ENCODE peak calls at places on chromosomes 4 and X, in ten cellular contexts. F is Karpas-422, L is neural progenitor cell, W is A549, J is psoas muscle, P is ovary, B is upper lobe of left lung, N is left ventricle myocardium inferior, M is transverse colon, C is MM.1S. Y is an unnamed sample.

GRCh38 chr4:121514443-121514842 is 133.6 kb upstream of the QRFPR start:
- DNase-seq in N (no peak), L (peak), C (no peak), J (no peak), W (no peak), B (no peak), P (no peak), M (no peak), F (no peak), Y (no peak)

GRCh38 chr4:96352051-96352517 is 512.2 kb downstream of the PDHA2 start:
- DNase-seq in M (no peak), P (no peak), N (no peak), F (no peak), J (no peak), C (peak), W (no peak), L (peak), B (no peak), Y (no peak)

GRCh38 chrX:56281789-56282188 is 49.6 kb downstream of the KLF8 start:
- DNase-seq in B (no peak), N (no peak), M (no peak), C (peak), L (peak), J (no peak), P (no peak), W (peak), F (peak), Y (no peak)

GRCh38 chr4:38365748-38366310 is 298.2 kb upstream of the KLF3 start:
- DNase-seq in W (no peak), L (no peak), P (no peak), M (no peak), F (no peak), B (no peak), N (no peak), C (no peak), J (no peak), Y (no peak)

GRCh38 chr4:134470544-134470943 is 269.0 kb upstream of the PABPC4L start:
- DNase-seq in F (peak), M (peak), J (no peak), B (peak), W (no peak), P (no peak), L (peak), N (no peak), C (peak), Y (no peak)

GRCh38 chr4:173448103-173448502 is 49.2 kb upstream of the SCRG1 start:
- DNase-seq in B (no peak), J (no peak), P (peak), W (no peak), L (no peak), C (no peak), M (peak), F (no peak), N (peak), Y (no peak)

GRCh38 chrX:12865359-12865758 is 1.5 kb upstream of the TLR7 start:
- DNase-seq in J (no peak), F (no peak), B (no peak), N (no peak), L (no peak), M (no peak), C (no peak), W (no peak), P (no peak), Y (no peak)

GRCh38 chr4:145481164-145481941 is at the start of gene SMAD1:
- DNase-seq in P (peak), L (peak), C (peak), M (peak), J (peak), W (peak), B (peak), F (no peak), N (peak), Y (peak)

GRCh38 chr4:33780952-33781655 is 2463.2 kb downstream of the ARAP2 start:
- DNase-seq in C (no peak), B (no peak), M (no peak), L (no peak), N (no peak), J (no peak), F (no peak), W (peak), P (no peak), Y (no peak)

GRCh38 chrX:68504237-68504636 is 5.4 kb downstream of the YIPF6 start:
- DNase-seq in C (no peak), M (no peak), N (no peak), B (no peak), P (no peak), J (no peak), W (peak), F (no peak), L (no peak), Y (peak)

GRCh38 chrX:40573763-40574162 is 7.0 kb upstream of the ATP6AP2 start:
- DNase-seq in M (no peak), J (no peak), P (no peak), F (peak), L (no peak), B (no peak), C (peak), W (no peak), N (no peak), Y (no peak)

GRCh38 chr4:183852910-183853555 is 52.1 kb upstream of the STOX2 start:
- DNase-seq in M (no peak), L (no peak), P (no peak), F (no peak), J (no peak), W (no peak), B (no peak), N (no peak), C (no peak), Y (peak)

GRCh38 chr4:36256398-36256828 is 12.1 kb upstream of the ARAP2 start:
- DNase-seq in W (no peak), B (no peak), N (no peak), F (no peak), J (peak), M (no peak), C (no peak), P (no peak), L (no peak), Y (no peak)

GRCh38 chrX:107712231-107713204 is 63.1 kb downstream of the TSC22D3 start:
- DNase-seq in P (no peak), J (peak), N (no peak), F (peak), M (peak), W (no peak), L (no peak), B (peak), C (no peak), Y (no peak)

GRCh38 chrX:46235778-46236177 is 309.4 kb downstream of the ZNF674 start:
- DNase-seq in N (no peak), J (no peak), M (no peak), L (no peak), F (no peak), C (no peak), B (no peak), P (no peak), W (no peak), Y (no peak)

GRCh38 chrX:69218407-69218806 is 53.2 kb upstream of the PJA1 start:
- DNase-seq in N (no peak), B (no peak), W (no peak), J (no peak), P (no peak), L (no peak), F (no peak), C (no peak), M (no peak), Y (no peak)

GRCh38 chr4:15295421-15296162 is 132.2 kb upstream of the C1QTNF7 start:
- DNase-seq in P (no peak), L (no peak), F (no peak), B (no peak), J (no peak), C (no peak), M (no peak), N (no peak), W (no peak), Y (no peak)

GRCh38 chr4:9997881-9998280 is 23.4 kb downstream of the SLC2A9 start:
- DNase-seq in W (no peak), M (no peak), F (no peak), P (no peak), L (no peak), C (no peak), N (no peak), B (no peak), J (no peak), Y (no peak)

GRCh38 chr4:25756503-25756902 is 100.9 kb downstream of the SLC34A2 start:
- DNase-seq in J (no peak), W (no peak), C (no peak), F (no peak), B (no peak), N (no peak), L (peak), M (no peak), P (no peak), Y (no peak)

GRCh38 chrX:77404318-77404878 is 42.8 kb upstream of the FGF16 start:
- DNase-seq in B (no peak), F (no peak), C (no peak), J (no peak), W (no peak), L (no peak), N (no peak), P (no peak), M (no peak), Y (no peak)

GRCh38 chr4:109864134-109864533 is 16.2 kb downstream of the LRIT3 start:
- DNase-seq in B (no peak), C (no peak), J (no peak), F (no peak), N (no peak), W (no peak), L (no peak), M (no peak), P (no peak), Y (no peak)

GRCh38 chrX:73446831-73447230 is at the start of gene CDX4:
- DNase-seq in N (no peak), C (no peak), F (no peak), B (no peak), M (no peak), J (no peak), P (no peak), L (no peak), W (no peak), Y (no peak)

GRCh38 chrX:152641996-152642395 is 4.3 kb downstream of the GABRQ start:
- DNase-seq in F (peak), L (peak), N (no peak), P (no peak), W (no peak), M (no peak), J (no peak), C (no peak), B (no peak), Y (no peak)

GRCh38 chr4:7198440-7199128 is 6.2 kb downstream of the SORCS2 start:
- DNase-seq in M (no peak), J (no peak), N (no peak), L (no peak), W (no peak), B (peak), F (peak), C (no peak), P (peak), Y (no peak)

GRCh38 chr4:121307441-121308327 is 73.1 kb downstream of the QRFPR start:
- DNase-seq in B (no peak), L (peak), F (peak), W (peak), M (peak), N (no peak), J (no peak), C (peak), P (no peak), Y (peak)

GRCh38 chr4:25703731-25704388 is 48.2 kb downstream of the SLC34A2 start:
- DNase-seq in L (no peak), P (no peak), J (no peak), W (no peak), F (no peak), C (no peak), B (no peak), N (no peak), M (no peak), Y (no peak)

GRCh38 chrX:1397001-1397400 is 5.1 kb upstream of the SLC25A6 start:
- DNase-seq in N (peak), J (peak), B (no peak), P (peak), L (no peak), W (no peak), F (no peak), M (no peak), C (no peak), Y (no peak)

GRCh38 chr4:37780444-37781133 is 45.9 kb upstream of the PGM2 start:
- DNase-seq in F (no peak), P (no peak), M (peak), B (no peak), N (no peak), L (peak), W (no peak), C (peak), J (no peak), Y (no peak)

GRCh38 chr4:139986108-139986507 is 167.9 kb downstream of the MAML3 start:
- DNase-seq in L (no peak), B (no peak), P (no peak), W (no peak), F (no peak), M (no peak), J (no peak), N (no peak), C (no peak), Y (no peak)

GRCh38 chrX:110180928-110181310 is 137.0 kb downstream of the AMMECR1 start:
- DNase-seq in F (no peak), B (no peak), N (no peak), J (no peak), W (no peak), L (no peak), M (no peak), P (no peak), C (no peak), Y (no peak)

GRCh38 chr4:61336488-61336887 is 136.4 kb downstream of the ADGRL3 start:
- DNase-seq in L (peak), F (no peak), N (no peak), W (no peak), J (no peak), M (no peak), B (no peak), P (no peak), C (no peak), Y (no peak)

GRCh38 chr4:97215426-97215825 is 927.9 kb downstream of the STPG2 start:
- DNase-seq in L (peak), P (no peak), B (no peak), W (no peak), F (no peak), C (no peak), J (no peak), M (no peak), N (no peak), Y (no peak)

GRCh38 chr4:183657564-183657963 is 1.4 kb downstream of the RWDD4 start:
- DNase-seq in C (no peak), W (no peak), J (no peak), P (no peak), B (no peak), L (no peak), M (no peak), F (no peak), N (no peak), Y (no peak)

GRCh38 chr4:657338-658030 is 16.6 kb downstream of the ATP5ME start:
- DNase-seq in N (no peak), M (no peak), B (no peak), J (peak), C (no peak), W (no peak), L (peak), F (no peak), P (no peak), Y (no peak)

GRCh38 chr4:3634281-3635089 is 102.3 kb upstream of the LRPAP1 start:
- DNase-seq in B (no peak), F (no peak), J (peak), C (no peak), L (no peak), W (no peak), N (no peak), P (no peak), M (no peak), Y (no peak)

GRCh38 chrX:43949669-43950068 is 23.5 kb downstream of the NDP start:
- DNase-seq in M (peak), W (peak), C (no peak), F (peak), J (no peak), N (peak), L (peak), P (no peak), B (peak), Y (no peak)

GRCh38 chr4:187301923-187302322 is 578.3 kb upstream of the FAT1 start:
- DNase-seq in P (no peak), N (no peak), F (no peak), L (no peak), W (no peak), C (no peak), M (no peak), J (no peak), B (no peak), Y (no peak)
- H3K27ac ChIP-seq in P (no peak), N (no peak), F (no peak), L (no peak), W (no peak), C (no peak), M (no peak), J (no peak), B (no peak), Y (no peak)

DNA sequence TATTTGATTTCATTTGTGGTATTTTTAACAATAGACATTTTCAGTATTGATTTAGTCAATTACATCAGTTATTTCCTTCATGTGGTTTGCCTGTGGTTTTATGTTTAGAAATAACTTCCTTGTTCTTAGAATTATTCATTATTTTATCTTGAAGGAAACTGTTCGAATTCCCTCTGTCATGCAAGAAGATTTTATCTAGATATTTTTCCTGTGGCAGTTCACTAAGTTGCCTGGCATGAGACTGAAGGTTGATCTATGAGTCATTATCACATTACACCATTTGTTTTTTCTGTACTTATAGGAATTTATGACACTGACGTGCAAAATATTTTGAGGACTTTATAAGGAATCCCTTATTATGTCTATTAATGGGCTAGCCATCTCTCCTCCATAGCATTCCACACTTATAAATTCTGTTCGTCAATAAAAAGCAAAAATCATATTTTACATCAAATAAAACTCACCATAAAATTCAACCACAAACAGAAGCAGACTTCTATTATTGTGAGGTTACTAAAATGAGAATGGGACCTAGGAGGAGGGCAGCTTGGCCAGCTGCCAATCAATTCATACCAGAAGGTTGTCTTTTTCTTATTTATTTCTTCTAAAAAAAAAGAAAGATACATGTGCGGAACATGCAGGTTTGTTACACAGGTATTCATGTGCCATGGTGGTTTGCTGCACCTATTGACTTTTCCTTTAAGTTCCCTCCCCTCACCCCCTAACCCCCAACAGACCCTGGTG is 179.0 kb downstream of the KCNIP4 start:
- DNase-seq in P (no peak), W (no peak), L (no peak), J (no peak), C (no peak), F (no peak), N (no peak), M (no peak), B (no peak), Y (peak)
- H3K27ac ChIP-seq in P (no peak), W (no peak), L (no peak), J (no peak), C (no peak), F (no peak), N (no peak), M (no peak), B (no peak), Y (peak)

GRCh38 chrX:53717205-53717604 is 30.7 kb upstream of the HUWE1 start:
- DNase-seq in L (no peak), C (no peak), B (no peak), J (no peak), P (no peak), W (no peak), M (no peak), F (no peak), N (no peak), Y (no peak)

GRCh38 chrX:53716328-53717088 is 30.0 kb upstream of the HUWE1 start:
- DNase-seq in J (no peak), B (no peak), W (no peak), N (no peak), P (no peak), L (no peak), F (no peak), C (peak), M (peak), Y (peak)

GRCh38 chrX:53713987-53714579 is 27.6 kb upstream of the HUWE1 start:
- DNase-seq in W (no peak), P (no peak), M (no peak), F (no peak), L (no peak), C (no peak), J (no peak), B (no peak), N (no peak), Y (no peak)

GRCh38 chrX:53714580-53715335 is 28.2 kb upstream of the HUWE1 start:
- DNase-seq in B (peak), F (no peak), N (no peak), C (no peak), W (no peak), L (no peak), M (peak), J (no peak), P (no peak), Y (peak)

DNA sequence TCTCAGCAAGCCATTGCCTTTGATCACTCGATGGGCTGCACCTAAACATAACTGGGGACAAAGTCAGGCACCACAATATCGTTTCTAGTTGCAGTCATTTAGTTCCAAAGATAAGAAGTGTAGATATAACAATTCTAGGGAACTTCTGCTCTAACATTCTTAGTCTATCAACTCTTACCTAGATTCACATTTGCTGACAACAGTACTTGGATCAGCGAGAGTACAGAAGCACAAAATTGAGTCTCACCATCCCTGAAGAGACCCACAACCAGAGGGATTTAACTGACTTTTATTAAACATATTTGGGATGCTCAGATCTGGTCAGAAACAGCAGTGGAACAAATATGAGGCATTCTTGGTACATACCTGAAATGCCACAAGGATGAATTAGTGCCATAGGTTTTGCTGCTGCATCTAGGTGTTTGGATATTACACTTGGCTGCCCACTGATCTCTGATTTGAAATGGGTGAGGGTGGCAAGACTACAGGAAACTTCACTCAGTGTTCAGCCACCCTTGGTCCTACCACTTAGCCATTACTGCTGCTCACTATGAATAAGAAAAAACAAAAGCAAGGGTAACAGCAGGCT is 28.9 kb upstream of the HUWE1 start:
- DNase-seq in N (no peak), M (no peak), B (no peak), L (no peak), P (no peak), F (no peak), C (no peak), W (no peak), J (no peak), Y (no peak)
- H3K27ac ChIP-seq in N (no peak), M (no peak), B (no peak), L (no peak), P (no peak), F (no peak), C (no peak), W (no peak), J (no peak), Y (peak)

GRCh38 chr4:73090738-73091137 is 21.2 kb upstream of the COX18 start:
- DNase-seq in W (no peak), P (no peak), N (no peak), F (no peak), M (no peak), C (no peak), B (no peak), L (no peak), J (no peak), Y (no peak)
- H3K27ac ChIP-seq in W (no peak), P (no peak), N (no peak), F (no peak), M (no peak), C (no peak), B (no peak), L (no peak), J (no peak), Y (no peak)

GRCh38 chrX:103586659-103587058 is 1.3 kb downstream of the TCEAL4 start:
- DNase-seq in L (no peak), M (no peak), C (no peak), W (no peak), F (no peak), P (no peak), B (no peak), N (no peak), J (no peak), Y (no peak)

GRCh38 chrX:103585421-103586313 is at the start of gene TCEAL4:
- DNase-seq in W (peak), L (peak), P (peak), N (peak), F (peak), B (peak), J (peak), C (peak), M (peak), Y (no peak)

GRCh38 chrX:103584606-103585005 is 709 bp upstream of the TCEAL4 start:
- DNase-seq in F (no peak), J (no peak), L (peak), M (no peak), B (no peak), C (no peak), N (no peak), P (no peak), W (no peak), Y (no peak)

GRCh38 chrX:103586314-103586646 is 965 bp downstream of the TCEAL4 start:
- DNase-seq in M (no peak), N (no peak), P (no peak), F (no peak), L (no peak), W (no peak), J (peak), C (no peak), B (no peak), Y (no peak)
- H3K27ac ChIP-seq in M (peak), N (peak), P (peak), F (no peak), L (no peak), W (peak), J (peak), C (no peak), B (peak), Y (peak)

GRCh38 chr4:8472689-8473197 is 32.2 kb downstream of the TRMT44 start:
- DNase-seq in M (no peak), F (no peak), J (no peak), C (no peak), L (no peak), W (no peak), B (no peak), P (peak), N (no peak), Y (no peak)
- H3K27ac ChIP-seq in M (peak), F (no peak), J (peak), C (no peak), L (no peak), W (no peak), B (peak), P (peak), N (peak), Y (no peak)

GRCh38 chr4:87510747-87511146 is 18.4 kb downstream of the SPARCL1 start:
- DNase-seq in N (no peak), J (no peak), B (no peak), P (no peak), C (no peak), M (no peak), L (no peak), W (no peak), F (no peak), Y (no peak)
- H3K27ac ChIP-seq in N (peak), J (no peak), B (no peak), P (no peak), C (no peak), M (no peak), L (no peak), W (no peak), F (no peak), Y (no peak)